ENCODE peak calls at places on chromosomes 3 and 15, in seven cellular contexts. One of them, this sample, is unnamed.

GRCh38 chr3:57998366-57999283 is 9.6 kb upstream of the FLNB start:
- DNase-seq in AG09319: no peak
- DNase-seq in GM13976: peak
- DNase-seq in AG04450: no peak
- DNase-seq in A549: no peak
- DNase-seq in transverse colon: peak
- DNase-seq in foreskin fibroblast: no peak
- DNase-seq in this sample: no peak

GRCh38 chr15:64264511-64264910 is 91.5 kb downstream of the CSNK1G1 start:
- DNase-seq in AG09319: no peak
- DNase-seq in GM13976: no peak
- DNase-seq in AG04450: no peak
- DNase-seq in A549: no peak
- DNase-seq in transverse colon: no peak
- DNase-seq in foreskin fibroblast: no peak
- DNase-seq in this sample: no peak

GRCh38 chr3:15261274-15261673 is 55.2 kb downstream of the CAPN7 start:
- DNase-seq in AG09319: no peak
- DNase-seq in GM13976: no peak
- DNase-seq in AG04450: no peak
- DNase-seq in A549: no peak
- DNase-seq in transverse colon: peak
- DNase-seq in foreskin fibroblast: no peak
- DNase-seq in this sample: no peak

GRCh38 chr3:2268779-2269178 is 170.1 kb downstream of the CNTN4 start:
- DNase-seq in AG09319: no peak
- DNase-seq in GM13976: no peak
- DNase-seq in AG04450: no peak
- DNase-seq in A549: peak
- DNase-seq in transverse colon: no peak
- DNase-seq in foreskin fibroblast: no peak
- DNase-seq in this sample: no peak

GRCh38 chr3:38018296-38019266 is 10.9 kb downstream of the PLCD1 start:
- DNase-seq in AG09319: no peak
- DNase-seq in GM13976: no peak
- DNase-seq in AG04450: no peak
- DNase-seq in A549: no peak
- DNase-seq in transverse colon: peak
- DNase-seq in foreskin fibroblast: no peak
- DNase-seq in this sample: no peak

GRCh38 chr3:1677576-1678164 is 421.0 kb upstream of the CNTN4 start:
- DNase-seq in AG09319: no peak
- DNase-seq in GM13976: no peak
- DNase-seq in AG04450: no peak
- DNase-seq in A549: no peak
- DNase-seq in transverse colon: no peak
- DNase-seq in foreskin fibroblast: no peak
- DNase-seq in this sample: no peak

GRCh38 chr15:82575335-82575734 is 35.1 kb upstream of the RPS17 start:
- DNase-seq in AG09319: no peak
- DNase-seq in GM13976: no peak
- DNase-seq in AG04450: no peak
- DNase-seq in A549: no peak
- DNase-seq in transverse colon: no peak
- DNase-seq in foreskin fibroblast: no peak
- DNase-seq in this sample: no peak

GRCh38 chr15:40151991-40152390 is 8.9 kb upstream of the BUB1B start:
- DNase-seq in AG09319: no peak
- DNase-seq in GM13976: no peak
- DNase-seq in AG04450: no peak
- DNase-seq in A549: no peak
- DNase-seq in transverse colon: no peak
- DNase-seq in foreskin fibroblast: no peak
- DNase-seq in this sample: no peak

GRCh38 chr3:115164374-115165221 is 17.5 kb upstream of the ZBTB20 start:
- DNase-seq in AG09319: no peak
- DNase-seq in GM13976: no peak
- DNase-seq in AG04450: no peak
- DNase-seq in A549: no peak
- DNase-seq in transverse colon: no peak
- DNase-seq in foreskin fibroblast: no peak
- DNase-seq in this sample: no peak

GRCh38 chr3:196726788-196727675 is 12.6 kb upstream of the PAK2 start:
- DNase-seq in AG09319: no peak
- DNase-seq in GM13976: peak
- DNase-seq in AG04450: no peak
- DNase-seq in A549: no peak
- DNase-seq in transverse colon: no peak
- DNase-seq in foreskin fibroblast: peak
- DNase-seq in this sample: peak

GRCh38 chr15:96505014-96505413 is 174.5 kb downstream of the NR2F2 start:
- DNase-seq in AG09319: no peak
- DNase-seq in GM13976: no peak
- DNase-seq in AG04450: no peak
- DNase-seq in A549: no peak
- DNase-seq in transverse colon: no peak
- DNase-seq in foreskin fibroblast: no peak
- DNase-seq in this sample: no peak

GRCh38 chr3:38573111-38573510 is 76.4 kb downstream of the SCN5A start:
- DNase-seq in AG09319: no peak
- DNase-seq in GM13976: no peak
- DNase-seq in AG04450: no peak
- DNase-seq in A549: no peak
- DNase-seq in transverse colon: no peak
- DNase-seq in foreskin fibroblast: no peak
- DNase-seq in this sample: no peak

GRCh38 chr15:90451215-90451850 is 63.3 kb downstream of the IQGAP1 start:
- DNase-seq in AG09319: peak
- DNase-seq in GM13976: no peak
- DNase-seq in AG04450: no peak
- DNase-seq in A549: peak
- DNase-seq in transverse colon: no peak
- DNase-seq in foreskin fibroblast: peak
- DNase-seq in this sample: no peak

GRCh38 chr3:81558106-81558505 is 203.3 kb downstream of the GBE1 start:
- DNase-seq in AG09319: no peak
- DNase-seq in GM13976: no peak
- DNase-seq in AG04450: no peak
- DNase-seq in A549: no peak
- DNase-seq in transverse colon: no peak
- DNase-seq in foreskin fibroblast: no peak
- DNase-seq in this sample: no peak

GRCh38 chr15:99486371-99487336 is 79.1 kb upstream of the MEF2A start:
- DNase-seq in AG09319: peak
- DNase-seq in GM13976: no peak
- DNase-seq in AG04450: no peak
- DNase-seq in A549: peak
- DNase-seq in transverse colon: peak
- DNase-seq in foreskin fibroblast: peak
- DNase-seq in this sample: no peak

GRCh38 chr3:76685858-76686257 is 354.0 kb upstream of the ROBO2 start:
- DNase-seq in AG09319: no peak
- DNase-seq in GM13976: no peak
- DNase-seq in AG04450: no peak
- DNase-seq in A549: peak
- DNase-seq in transverse colon: no peak
- DNase-seq in foreskin fibroblast: no peak
- DNase-seq in this sample: no peak

GRCh38 chr3:101151286-101151901 is 158.2 kb upstream of the ABI3BP start:
- DNase-seq in AG09319: no peak
- DNase-seq in GM13976: no peak
- DNase-seq in AG04450: no peak
- DNase-seq in A549: no peak
- DNase-seq in transverse colon: no peak
- DNase-seq in foreskin fibroblast: peak
- DNase-seq in this sample: no peak

GRCh38 chr15:84858231-84858630 is 26.2 kb upstream of the SLC28A1 start:
- DNase-seq in AG09319: no peak
- DNase-seq in GM13976: no peak
- DNase-seq in AG04450: no peak
- DNase-seq in A549: no peak
- DNase-seq in transverse colon: no peak
- DNase-seq in foreskin fibroblast: no peak
- DNase-seq in this sample: no peak

GRCh38 chr3:53361849-53362248 is 14.5 kb upstream of the DCP1A start:
- DNase-seq in AG09319: no peak
- DNase-seq in GM13976: no peak
- DNase-seq in AG04450: no peak
- DNase-seq in A549: no peak
- DNase-seq in transverse colon: no peak
- DNase-seq in foreskin fibroblast: no peak
- DNase-seq in this sample: no peak

GRCh38 chr3:169145551-169145950 is 518.0 kb downstream of the MECOM start:
- DNase-seq in AG09319: no peak
- DNase-seq in GM13976: no peak
- DNase-seq in AG04450: no peak
- DNase-seq in A549: no peak
- DNase-seq in transverse colon: no peak
- DNase-seq in foreskin fibroblast: no peak
- DNase-seq in this sample: no peak

GRCh38 chr3:81579744-81580143 is 181.7 kb downstream of the GBE1 start:
- DNase-seq in AG09319: no peak
- DNase-seq in GM13976: no peak
- DNase-seq in AG04450: no peak
- DNase-seq in A549: no peak
- DNase-seq in transverse colon: no peak
- DNase-seq in foreskin fibroblast: no peak
- DNase-seq in this sample: no peak

GRCh38 chr3:37993811-37994638 is 3.4 kb downstream of the VILL start:
- DNase-seq in AG09319: peak
- DNase-seq in GM13976: peak
- DNase-seq in AG04450: no peak
- DNase-seq in A549: no peak
- DNase-seq in transverse colon: peak
- DNase-seq in foreskin fibroblast: peak
- DNase-seq in this sample: no peak

GRCh38 chr3:184781801-184782200 is 30.2 kb upstream of the VPS8 start:
- DNase-seq in AG09319: no peak
- DNase-seq in GM13976: no peak
- DNase-seq in AG04450: no peak
- DNase-seq in A549: no peak
- DNase-seq in transverse colon: no peak
- DNase-seq in foreskin fibroblast: no peak
- DNase-seq in this sample: no peak

GRCh38 chr3:52841211-52841980 is 6.6 kb upstream of the MUSTN1 start:
- DNase-seq in AG09319: no peak
- DNase-seq in GM13976: peak
- DNase-seq in AG04450: no peak
- DNase-seq in A549: no peak
- DNase-seq in transverse colon: no peak
- DNase-seq in foreskin fibroblast: no peak
- DNase-seq in this sample: no peak

GRCh38 chr3:27659279-27660021 is 62.7 kb downstream of the EOMES start:
- DNase-seq in AG09319: no peak
- DNase-seq in GM13976: peak
- DNase-seq in AG04450: no peak
- DNase-seq in A549: peak
- DNase-seq in transverse colon: peak
- DNase-seq in foreskin fibroblast: peak
- DNase-seq in this sample: no peak

DNA sequence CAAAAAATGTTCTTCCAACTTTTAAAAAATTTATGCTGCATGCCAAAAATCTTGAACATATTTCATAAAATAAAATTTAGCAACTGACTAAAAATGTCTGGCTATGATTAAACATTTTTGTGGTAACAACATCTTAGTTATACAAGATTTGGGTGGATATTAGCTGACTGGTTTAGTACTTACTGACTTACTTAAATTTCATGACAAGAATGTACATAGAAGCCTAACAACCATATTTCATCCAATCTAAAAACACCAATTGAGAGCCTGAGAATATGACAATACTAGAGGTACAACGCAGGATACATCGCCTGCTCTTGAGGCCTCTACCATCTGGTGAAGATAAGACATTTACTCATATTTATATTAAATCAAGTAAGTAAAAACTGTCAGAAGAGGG is 34.6 kb downstream of the GNB4 start:
- DNase-seq in AG09319: peak
- DNase-seq in GM13976: no peak
- DNase-seq in AG04450: no peak
- DNase-seq in A549: no peak
- DNase-seq in transverse colon: no peak
- DNase-seq in foreskin fibroblast: no peak
- DNase-seq in this sample: no peak
- TF ChIP-seq CTCF in AG09319: no peak
- TF ChIP-seq CTCF in GM13976: no peak
- TF ChIP-seq CTCF in AG04450: no peak
- TF ChIP-seq CTCF in A549: no peak
- TF ChIP-seq CTCF in transverse colon: no peak
- TF ChIP-seq CTCF in foreskin fibroblast: no peak
- TF ChIP-seq CTCF in this sample: no peak

GRCh38 chr3:171640520-171641412 is 169.5 kb downstream of the PLD1 start:
- DNase-seq in AG09319: peak
- DNase-seq in GM13976: no peak
- DNase-seq in AG04450: peak
- DNase-seq in A549: peak
- DNase-seq in transverse colon: no peak
- DNase-seq in foreskin fibroblast: peak
- DNase-seq in this sample: no peak
- TF ChIP-seq CTCF in AG09319: peak
- TF ChIP-seq CTCF in GM13976: no peak
- TF ChIP-seq CTCF in AG04450: peak
- TF ChIP-seq CTCF in A549: no peak
- TF ChIP-seq CTCF in transverse colon: no peak
- TF ChIP-seq CTCF in foreskin fibroblast: peak
- TF ChIP-seq CTCF in this sample: no peak

GRCh38 chr3:8660781-8661180 is 16.2 kb upstream of the SSUH2 start:
- DNase-seq in AG09319: no peak
- DNase-seq in GM13976: no peak
- DNase-seq in AG04450: no peak
- DNase-seq in A549: no peak
- DNase-seq in transverse colon: no peak
- DNase-seq in foreskin fibroblast: peak
- DNase-seq in this sample: no peak

GRCh38 chr3:8660271-8660731 is 15.7 kb upstream of the SSUH2 start:
- DNase-seq in AG09319: no peak
- DNase-seq in GM13976: no peak
- DNase-seq in AG04450: peak
- DNase-seq in A549: no peak
- DNase-seq in transverse colon: no peak
- DNase-seq in foreskin fibroblast: peak
- DNase-seq in this sample: no peak

GRCh38 chr3:8662594-8662993 is 18.0 kb upstream of the SSUH2 start:
- DNase-seq in AG09319: no peak
- DNase-seq in GM13976: no peak
- DNase-seq in AG04450: no peak
- DNase-seq in A549: no peak
- DNase-seq in transverse colon: no peak
- DNase-seq in foreskin fibroblast: no peak
- DNase-seq in this sample: no peak

GRCh38 chr3:8665407-8665896 is 20.9 kb upstream of the SSUH2 start:
- DNase-seq in AG09319: no peak
- DNase-seq in GM13976: peak
- DNase-seq in AG04450: no peak
- DNase-seq in A549: no peak
- DNase-seq in transverse colon: no peak
- DNase-seq in foreskin fibroblast: no peak
- DNase-seq in this sample: no peak

GRCh38 chr3:8663177-8664061 is 18.8 kb upstream of the SSUH2 start:
- DNase-seq in AG09319: peak
- DNase-seq in GM13976: peak
- DNase-seq in AG04450: peak
- DNase-seq in A549: peak
- DNase-seq in transverse colon: peak
- DNase-seq in foreskin fibroblast: peak
- DNase-seq in this sample: peak
- TF ChIP-seq CTCF in AG09319: peak
- TF ChIP-seq CTCF in GM13976: peak
- TF ChIP-seq CTCF in AG04450: peak
- TF ChIP-seq CTCF in A549: peak
- TF ChIP-seq CTCF in transverse colon: peak
- TF ChIP-seq CTCF in foreskin fibroblast: peak
- TF ChIP-seq CTCF in this sample: peak

GRCh38 chr15:86213420-86213819 is 133.7 kb downstream of the AGBL1 start:
- DNase-seq in AG09319: no peak
- DNase-seq in GM13976: no peak
- DNase-seq in AG04450: no peak
- DNase-seq in A549: no peak
- DNase-seq in transverse colon: no peak
- DNase-seq in foreskin fibroblast: no peak
- DNase-seq in this sample: no peak
- TF ChIP-seq CTCF in AG09319: no peak
- TF ChIP-seq CTCF in GM13976: no peak
- TF ChIP-seq CTCF in AG04450: no peak
- TF ChIP-seq CTCF in A549: no peak
- TF ChIP-seq CTCF in transverse colon: no peak
- TF ChIP-seq CTCF in foreskin fibroblast: no peak
- TF ChIP-seq CTCF in this sample: peak

This sample was measured in Panc1.